ENCODE peak calls at places on chromosomes 12 and 14, in seven cellular contexts. A, V, U, Y, Z, S and C are unnamed samples.
A peak's percentile ranks its signal among the peaks of the same experiment; 100 is the strongest.

GRCh38 chr14:99745307-99745951 is 47.8 kb upstream of the EML1 start:
- DNase-seq in A (no peak), V (no peak), U (no peak), Y (no peak), Z (no peak), S (no peak), C (no peak)

GRCh38 chr14:95519699-95520098 is 3.2 kb upstream of the SYNE3 start:
- DNase-seq in A (no peak), V (no peak), U (peak; percentile 88), Y (peak; percentile 49), Z (peak; percentile 89), S (no peak), C (no peak)

GRCh38 chr12:110741795-110742717 is 635 bp downstream of the PPP1CC start:
- DNase-seq in A (peak; percentile 11), V (no peak), U (peak; percentile 21), Y (no peak), Z (peak; percentile 22), S (no peak), C (no peak)

GRCh38 chr12:2904260-2904659 is 13.6 kb downstream of the TULP3 start:
- DNase-seq in A (no peak), V (no peak), U (no peak), Y (no peak), Z (no peak), S (no peak), C (no peak)

GRCh38 chr12:96210376-96211055 is 16.3 kb downstream of the ELK3 start:
- DNase-seq in A (peak; percentile 54), V (no peak), U (peak; percentile 59), Y (peak; percentile 34), Z (no peak), S (no peak), C (no peak)

GRCh38 chr12:112900298-112901145 is 6.2 kb upstream of the OAS1 start:
- DNase-seq in A (peak; percentile 18), V (no peak), U (peak; percentile 61), Y (peak; percentile 20), Z (peak; percentile 48), S (peak; percentile 35), C (no peak)

GRCh38 chr14:22882529-22883190 is 362 bp upstream of the REM2 start:
- DNase-seq in A (no peak), V (peak; percentile 53), U (no peak), Y (peak; percentile 14), Z (no peak), S (peak; percentile 6), C (peak; percentile 37)

GRCh38 chr12:40152783-40153383 is 47.0 kb upstream of the SLC2A13 start:
- DNase-seq in A (peak; percentile 31), V (no peak), U (peak; percentile 69), Y (peak; percentile 16), Z (peak; percentile 64), S (no peak), C (no peak)

GRCh38 chr12:31011746-31012567 is 61.7 kb upstream of the DDX11 start:
- DNase-seq in A (no peak), V (no peak), U (peak; percentile 23), Y (no peak), Z (no peak), S (no peak), C (no peak)

GRCh38 chr12:116213885-116214527 is 63.5 kb downstream of the MED13L start:
- DNase-seq in A (no peak), V (no peak), U (no peak), Y (no peak), Z (no peak), S (no peak), C (no peak)

GRCh38 chr12:31232361-31232965 is 93.5 kb downstream of the SINHCAF start:
- DNase-seq in A (no peak), V (no peak), U (no peak), Y (no peak), Z (no peak), S (no peak), C (no peak)

GRCh38 chr14:31945074-31945613 is 132.0 kb upstream of the ARHGAP5 start:
- DNase-seq in A (no peak), V (no peak), U (no peak), Y (no peak), Z (no peak), S (no peak), C (no peak)

GRCh38 chr12:10189653-10190052 is 10.8 kb downstream of the TMEM52B start:
- DNase-seq in A (no peak), V (no peak), U (peak; percentile 1), Y (no peak), Z (no peak), S (no peak), C (no peak)

GRCh38 chr12:117012189-117012805 is 86.9 kb downstream of the TESC start:
- DNase-seq in A (no peak), V (no peak), U (peak; percentile 2), Y (no peak), Z (no peak), S (no peak), C (no peak)

GRCh38 chr14:32319368-32320049 is 9.6 kb upstream of the AKAP6 start:
- DNase-seq in A (no peak), V (no peak), U (no peak), Y (no peak), Z (no peak), S (no peak), C (no peak)

GRCh38 chr14:67137744-67138371 is 51.4 kb upstream of the GARIN2 start:
- DNase-seq in A (no peak), V (no peak), U (peak; percentile 73), Y (no peak), Z (no peak), S (peak; percentile 68), C (no peak)

GRCh38 chr12:96395236-96395635 is 5.0 kb downstream of the CDK17 start:
- DNase-seq in A (no peak), V (no peak), U (no peak), Y (no peak), Z (no peak), S (no peak), C (no peak)

GRCh38 chr14:81450100-81450531 is 50.0 kb upstream of the STON2 start:
- DNase-seq in A (no peak), V (no peak), U (no peak), Y (no peak), Z (peak; percentile 30), S (no peak), C (no peak)

GRCh38 chr12:121718653-121719239 is 6.2 kb downstream of the TMEM120B start:
- DNase-seq in A (no peak), V (no peak), U (no peak), Y (no peak), Z (no peak), S (no peak), C (no peak)

GRCh38 chr12:38761111-38761510 is 144.3 kb downstream of the CPNE8 start:
- DNase-seq in A (no peak), V (no peak), U (no peak), Y (no peak), Z (no peak), S (no peak), C (no peak)

GRCh38 chr14:54444003-54444402 is 2.8 kb upstream of the CNIH1 start:
- DNase-seq in A (no peak), V (no peak), U (no peak), Y (no peak), Z (no peak), S (no peak), C (no peak)

GRCh38 chr12:45695035-45695434 is 34.5 kb upstream of the ARID2 start:
- DNase-seq in A (no peak), V (no peak), U (no peak), Y (no peak), Z (no peak), S (peak; percentile 12), C (no peak)

GRCh38 chr14:64119535-64119934 is 174.6 kb downstream of the ESR2 start:
- DNase-seq in A (no peak), V (no peak), U (no peak), Y (no peak), Z (no peak), S (no peak), C (no peak)